ENCODE peak calls at places on chromosomes 3 and 15, in eight cellular contexts. One of them, this sample, is unnamed.
A peak's percentile ranks its signal among the peaks of the same experiment; 100 is the strongest.

GRCh38 chr3:140546649-140547048 is 131.2 kb upstream of the TRIM42 start:
- DNase-seq in stomach: no peak
- DNase-seq in cardiac muscle cell: no peak
- DNase-seq in endothelial cell of umbilical vein: peak; percentile 6
- DNase-seq in endodermal cell: no peak
- DNase-seq in adrenal gland: no peak
- DNase-seq in tibial artery: no peak
- DNase-seq in astrocyte of the spinal cord: no peak
- DNase-seq in this sample: no peak

GRCh38 chr3:153591566-153592221 is 429.7 kb downstream of the RAP2B start:
- DNase-seq in endothelial cell of umbilical vein: no peak
- DNase-seq in tibial artery: no peak
- DNase-seq in cardiac muscle cell: peak; percentile 8
- DNase-seq in stomach: no peak
- DNase-seq in astrocyte of the spinal cord: no peak
- DNase-seq in endodermal cell: no peak
- DNase-seq in adrenal gland: no peak
- DNase-seq in this sample: no peak

GRCh38 chr3:13825821-13826220 is 54.0 kb downstream of the WNT7A start:
- DNase-seq in endothelial cell of umbilical vein: no peak
- DNase-seq in stomach: no peak
- DNase-seq in cardiac muscle cell: no peak
- DNase-seq in astrocyte of the spinal cord: no peak
- DNase-seq in endodermal cell: no peak
- DNase-seq in tibial artery: no peak
- DNase-seq in adrenal gland: no peak
- DNase-seq in this sample: no peak

GRCh38 chr3:171974986-171975837 is 64.2 kb upstream of the FNDC3B start:
- DNase-seq in cardiac muscle cell: peak; percentile 94
- DNase-seq in endothelial cell of umbilical vein: no peak
- DNase-seq in adrenal gland: no peak
- DNase-seq in stomach: no peak
- DNase-seq in tibial artery: peak; percentile 26
- DNase-seq in endodermal cell: no peak
- DNase-seq in astrocyte of the spinal cord: no peak
- DNase-seq in this sample: no peak

GRCh38 chr3:178562143-178562868 is 26.1 kb downstream of the KCNMB2 start:
- DNase-seq in cardiac muscle cell: peak; percentile 46
- DNase-seq in astrocyte of the spinal cord: no peak
- DNase-seq in endothelial cell of umbilical vein: peak; percentile 42
- DNase-seq in endodermal cell: no peak
- DNase-seq in tibial artery: no peak
- DNase-seq in adrenal gland: no peak
- DNase-seq in stomach: no peak
- DNase-seq in this sample: no peak

GRCh38 chr3:46386206-46386605 is 15.5 kb downstream of the CCR5 start:
- DNase-seq in adrenal gland: no peak
- DNase-seq in tibial artery: no peak
- DNase-seq in endodermal cell: no peak
- DNase-seq in endothelial cell of umbilical vein: peak; percentile 75
- DNase-seq in stomach: no peak
- DNase-seq in astrocyte of the spinal cord: peak; percentile 9
- DNase-seq in cardiac muscle cell: no peak
- DNase-seq in this sample: no peak

GRCh38 chr3:129106866-129107565 is 14.6 kb downstream of the RAB43 start:
- DNase-seq in astrocyte of the spinal cord: no peak
- DNase-seq in stomach: peak; percentile 44
- DNase-seq in endothelial cell of umbilical vein: no peak
- DNase-seq in cardiac muscle cell: no peak
- DNase-seq in adrenal gland: no peak
- DNase-seq in tibial artery: no peak
- DNase-seq in endodermal cell: no peak
- DNase-seq in this sample: peak; percentile 86

GRCh38 chr15:82132742-82133141 is 86.9 kb upstream of the MEX3B start:
- DNase-seq in cardiac muscle cell: peak; percentile 51
- DNase-seq in tibial artery: no peak
- DNase-seq in adrenal gland: no peak
- DNase-seq in endodermal cell: no peak
- DNase-seq in stomach: no peak
- DNase-seq in astrocyte of the spinal cord: peak; percentile 89
- DNase-seq in endothelial cell of umbilical vein: no peak
- DNase-seq in this sample: no peak

GRCh38 chr3:124131158-124132115 is 139.5 kb upstream of the ROPN1 start:
- DNase-seq in endothelial cell of umbilical vein: peak; percentile 19
- DNase-seq in astrocyte of the spinal cord: no peak
- DNase-seq in cardiac muscle cell: no peak
- DNase-seq in adrenal gland: peak; percentile 49
- DNase-seq in tibial artery: peak; percentile 21
- DNase-seq in endodermal cell: no peak
- DNase-seq in stomach: no peak
- DNase-seq in this sample: no peak

GRCh38 chr15:34610388-34610787 is 26.9 kb upstream of the GOLGA8B start:
- DNase-seq in endodermal cell: no peak
- DNase-seq in stomach: no peak
- DNase-seq in endothelial cell of umbilical vein: peak; percentile 39
- DNase-seq in adrenal gland: no peak
- DNase-seq in tibial artery: no peak
- DNase-seq in cardiac muscle cell: no peak
- DNase-seq in astrocyte of the spinal cord: no peak
- DNase-seq in this sample: no peak

GRCh38 chr3:176566757-176567156 is 630.5 kb downstream of the TBL1XR1 start:
- DNase-seq in cardiac muscle cell: no peak
- DNase-seq in adrenal gland: no peak
- DNase-seq in tibial artery: no peak
- DNase-seq in astrocyte of the spinal cord: no peak
- DNase-seq in endodermal cell: no peak
- DNase-seq in stomach: no peak
- DNase-seq in endothelial cell of umbilical vein: no peak
- DNase-seq in this sample: no peak

GRCh38 chr15:63221346-63221745 is 31.9 kb downstream of the RAB8B start:
- DNase-seq in tibial artery: peak; percentile 68
- DNase-seq in endodermal cell: no peak
- DNase-seq in astrocyte of the spinal cord: no peak
- DNase-seq in stomach: no peak
- DNase-seq in adrenal gland: peak; percentile 46
- DNase-seq in cardiac muscle cell: no peak
- DNase-seq in endothelial cell of umbilical vein: peak; percentile 72
- DNase-seq in this sample: no peak

GRCh38 chr3:132205609-132206008 is 111.6 kb upstream of the ACP3 start:
- DNase-seq in endothelial cell of umbilical vein: no peak
- DNase-seq in endodermal cell: no peak
- DNase-seq in tibial artery: no peak
- DNase-seq in stomach: no peak
- DNase-seq in cardiac muscle cell: no peak
- DNase-seq in adrenal gland: no peak
- DNase-seq in astrocyte of the spinal cord: no peak
- DNase-seq in this sample: no peak

GRCh38 chr3:13500133-13500885 is 20.2 kb downstream of the HDAC11 start:
- DNase-seq in astrocyte of the spinal cord: no peak
- DNase-seq in endothelial cell of umbilical vein: no peak
- DNase-seq in adrenal gland: no peak
- DNase-seq in stomach: no peak
- DNase-seq in endodermal cell: peak; percentile 86
- DNase-seq in tibial artery: no peak
- DNase-seq in cardiac muscle cell: peak; percentile 29
- DNase-seq in this sample: no peak

GRCh38 chr15:53116169-53116568 is 326.0 kb upstream of the ONECUT1 start:
- DNase-seq in adrenal gland: no peak
- DNase-seq in astrocyte of the spinal cord: no peak
- DNase-seq in endodermal cell: no peak
- DNase-seq in stomach: no peak
- DNase-seq in tibial artery: no peak
- DNase-seq in endothelial cell of umbilical vein: no peak
- DNase-seq in cardiac muscle cell: no peak
- DNase-seq in this sample: no peak

GRCh38 chr3:149815318-149815717 is 2.3 kb downstream of the RNF13 start:
- DNase-seq in stomach: no peak
- DNase-seq in astrocyte of the spinal cord: no peak
- DNase-seq in adrenal gland: no peak
- DNase-seq in tibial artery: no peak
- DNase-seq in cardiac muscle cell: no peak
- DNase-seq in endodermal cell: no peak
- DNase-seq in endothelial cell of umbilical vein: no peak
- DNase-seq in this sample: no peak

GRCh38 chr3:182713743-182714517 is 79.4 kb upstream of the ATP11B start:
- DNase-seq in astrocyte of the spinal cord: peak; percentile 71
- DNase-seq in cardiac muscle cell: peak; percentile 88
- DNase-seq in adrenal gland: no peak
- DNase-seq in tibial artery: no peak
- DNase-seq in stomach: no peak
- DNase-seq in endodermal cell: no peak
- DNase-seq in endothelial cell of umbilical vein: peak; percentile 75
- DNase-seq in this sample: peak; percentile 59

GRCh38 chr15:68786753-68787152 is 33.9 kb downstream of the ANP32A start:
- DNase-seq in endothelial cell of umbilical vein: no peak
- DNase-seq in adrenal gland: no peak
- DNase-seq in tibial artery: no peak
- DNase-seq in stomach: no peak
- DNase-seq in astrocyte of the spinal cord: no peak
- DNase-seq in endodermal cell: peak; percentile 27
- DNase-seq in cardiac muscle cell: no peak
- DNase-seq in this sample: no peak

GRCh38 chr3:115822572-115822971 is 199.3 kb downstream of the GAP43 start:
- DNase-seq in stomach: no peak
- DNase-seq in adrenal gland: no peak
- DNase-seq in astrocyte of the spinal cord: no peak
- DNase-seq in endothelial cell of umbilical vein: no peak
- DNase-seq in endodermal cell: no peak
- DNase-seq in tibial artery: no peak
- DNase-seq in cardiac muscle cell: no peak
- DNase-seq in this sample: no peak

GRCh38 chr15:32870240-32871033 is 152.6 kb downstream of the GREM1 start:
- DNase-seq in adrenal gland: no peak
- DNase-seq in endothelial cell of umbilical vein: no peak
- DNase-seq in cardiac muscle cell: peak; percentile 95
- DNase-seq in tibial artery: no peak
- DNase-seq in endodermal cell: no peak
- DNase-seq in stomach: peak; percentile 30
- DNase-seq in astrocyte of the spinal cord: peak; percentile 98
- DNase-seq in this sample: no peak

GRCh38 chr3:62371735-62372591 is 1.4 kb downstream of the FEZF2 start:
- DNase-seq in endothelial cell of umbilical vein: no peak
- DNase-seq in astrocyte of the spinal cord: no peak
- DNase-seq in endodermal cell: peak; percentile 78
- DNase-seq in adrenal gland: no peak
- DNase-seq in tibial artery: no peak
- DNase-seq in stomach: no peak
- DNase-seq in cardiac muscle cell: no peak
- DNase-seq in this sample: no peak

GRCh38 chr15:68536331-68537095 is 42.3 kb upstream of the CORO2B start:
- DNase-seq in adrenal gland: no peak
- DNase-seq in tibial artery: no peak
- DNase-seq in stomach: no peak
- DNase-seq in endothelial cell of umbilical vein: no peak
- DNase-seq in astrocyte of the spinal cord: peak; percentile 95
- DNase-seq in cardiac muscle cell: peak; percentile 95
- DNase-seq in endodermal cell: no peak
- DNase-seq in this sample: no peak

DNA sequence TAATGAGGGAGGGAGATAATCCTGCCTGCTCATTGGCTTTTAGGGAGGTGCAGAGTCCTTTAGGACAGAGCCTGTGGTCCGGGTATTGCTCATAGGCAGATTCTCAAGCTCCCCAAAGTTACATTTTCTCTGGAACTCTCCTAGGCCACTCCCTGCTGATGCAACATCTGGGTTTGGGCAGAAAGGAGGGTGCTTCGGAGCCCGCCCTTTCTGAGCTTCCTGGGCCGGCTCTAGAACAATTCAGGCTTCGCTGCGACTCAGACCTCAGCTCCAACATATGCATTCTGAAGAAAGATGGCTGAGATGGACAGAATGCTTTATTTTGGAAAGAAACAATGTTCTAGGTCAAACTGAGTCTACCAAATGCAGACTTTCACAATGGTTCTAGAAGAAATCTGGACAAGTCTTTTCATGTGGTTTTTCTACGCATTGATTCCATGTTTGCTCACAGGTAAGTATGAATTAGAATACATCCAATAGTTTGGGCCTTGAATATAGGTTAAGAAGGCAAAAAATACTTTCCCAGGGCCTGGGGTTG is at the start of gene IL20RB:
- DNase-seq in adrenal gland: no peak
- DNase-seq in endothelial cell of umbilical vein: no peak
- DNase-seq in tibial artery: peak; percentile 41
- DNase-seq in endodermal cell: peak; percentile 54
- DNase-seq in stomach: no peak
- DNase-seq in cardiac muscle cell: peak; percentile 76
- DNase-seq in astrocyte of the spinal cord: peak; percentile 51
- DNase-seq in this sample: no peak
- H3K4me3 ChIP-seq in adrenal gland: no peak within 1 kb of the TSS
- H3K4me3 ChIP-seq in endothelial cell of umbilical vein: no peak within 1 kb of the TSS
- H3K4me3 ChIP-seq in tibial artery: no peak within 1 kb of the TSS
- H3K4me3 ChIP-seq in endodermal cell: no peak within 1 kb of the TSS
- H3K4me3 ChIP-seq in stomach: no peak within 1 kb of the TSS
- H3K4me3 ChIP-seq in cardiac muscle cell: no peak within 1 kb of the TSS
- H3K4me3 ChIP-seq in astrocyte of the spinal cord: no peak within 1 kb of the TSS
- H3K4me3 ChIP-seq in this sample: no peak within 1 kb of the TSS

DNA sequence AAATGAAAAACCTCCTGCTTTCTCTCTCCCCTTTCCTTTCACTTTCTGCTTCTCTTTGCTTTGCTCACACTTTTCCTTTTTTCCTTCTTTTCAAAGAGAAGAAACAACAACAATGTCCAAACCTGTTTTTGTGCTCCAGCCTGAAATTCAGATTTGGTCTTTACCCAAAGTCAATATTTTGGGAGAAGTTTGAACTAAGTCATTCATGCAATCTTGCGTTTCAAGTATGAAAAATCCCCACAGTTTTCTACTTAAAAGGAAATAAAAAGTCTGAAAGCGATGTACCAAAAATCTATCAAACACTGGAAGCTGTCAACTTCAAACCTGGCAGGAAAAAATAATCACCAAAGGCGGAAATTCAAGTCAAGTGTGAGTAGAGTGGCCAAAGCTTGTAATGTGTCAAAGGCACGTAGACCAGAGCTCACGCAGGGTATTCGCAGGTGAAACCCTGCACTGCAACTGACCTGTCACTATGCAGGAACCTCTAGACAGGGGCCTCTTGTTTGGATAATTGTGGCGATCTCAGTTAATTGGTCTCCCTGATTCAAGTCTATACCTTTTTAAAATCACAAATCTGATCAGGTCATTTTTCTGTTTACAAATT is 118.8 kb upstream of the GALNT15 start:
- DNase-seq in astrocyte of the spinal cord: peak; percentile 61
- DNase-seq in endothelial cell of umbilical vein: peak; percentile 86
- DNase-seq in cardiac muscle cell: no peak
- DNase-seq in stomach: no peak
- DNase-seq in endodermal cell: no peak
- DNase-seq in tibial artery: no peak
- DNase-seq in adrenal gland: no peak
- DNase-seq in this sample: no peak
- TF ChIP-seq CTCF in astrocyte of the spinal cord: no peak
- TF ChIP-seq CTCF in endothelial cell of umbilical vein: no peak
- TF ChIP-seq CTCF in cardiac muscle cell: no peak
- TF ChIP-seq CTCF in stomach: no peak
- TF ChIP-seq CTCF in endodermal cell: no peak
- TF ChIP-seq CTCF in tibial artery: no peak
- TF ChIP-seq CTCF in adrenal gland: no peak
- TF ChIP-seq CTCF in this sample: no peak

GRCh38 chr15:29569533-29570092 is 252.7 kb downstream of the TJP1 start:
- DNase-seq in endodermal cell: peak; percentile 83
- DNase-seq in tibial artery: no peak
- DNase-seq in astrocyte of the spinal cord: no peak
- DNase-seq in cardiac muscle cell: no peak
- DNase-seq in stomach: no peak
- DNase-seq in adrenal gland: no peak
- DNase-seq in endothelial cell of umbilical vein: no peak
- DNase-seq in this sample: no peak
- H3K4me3 ChIP-seq in endodermal cell: peak overlapping the region; percentile 77
- H3K4me3 ChIP-seq in tibial artery: peak overlapping the region; percentile 42
- H3K4me3 ChIP-seq in astrocyte of the spinal cord: no peak overlapping the region
- H3K4me3 ChIP-seq in cardiac muscle cell: peak overlapping the region; percentile 90
- H3K4me3 ChIP-seq in stomach: peak overlapping the region; percentile 65
- H3K4me3 ChIP-seq in adrenal gland: no peak overlapping the region
- H3K4me3 ChIP-seq in endothelial cell of umbilical vein: peak overlapping the region; percentile 34
- H3K4me3 ChIP-seq in this sample: no peak overlapping the region

GRCh38 chr3:29668728-29669127 is 387.9 kb downstream of the RBMS3 start:
- DNase-seq in tibial artery: no peak
- DNase-seq in astrocyte of the spinal cord: no peak
- DNase-seq in endothelial cell of umbilical vein: no peak
- DNase-seq in cardiac muscle cell: no peak
- DNase-seq in adrenal gland: no peak
- DNase-seq in stomach: no peak
- DNase-seq in endodermal cell: peak; percentile 36
- DNase-seq in this sample: no peak
- TF ChIP-seq CTCF in tibial artery: no peak
- TF ChIP-seq CTCF in astrocyte of the spinal cord: peak; percentile 5
- TF ChIP-seq CTCF in endothelial cell of umbilical vein: no peak
- TF ChIP-seq CTCF in cardiac muscle cell: no peak
- TF ChIP-seq CTCF in adrenal gland: no peak
- TF ChIP-seq CTCF in stomach: no peak
- TF ChIP-seq CTCF in endodermal cell: peak; percentile 67
- TF ChIP-seq CTCF in this sample: no peak

This sample was measured in LNCaP clone FGC.